ENCODE peak calls at places on chromosomes 11 and 22, in eight cellular contexts. D is stomach, I is GM12865, U is nephron progenitor cell, C is endothelial cell, E is fibroblast of lung, V is fibroblast of pulmonary artery, O is GM13977. G is an unnamed sample.

GRCh38 chr22:25765801-25766200 is 23.8 kb downstream of the MYO18B start:
- DNase-seq in E (no peak), V (no peak), O (no peak), D (no peak), I (no peak), U (no peak), C (no peak), G (no peak)

GRCh38 chr11:26278354-26278753 is 53.6 kb upstream of the ANO3 start:
- DNase-seq in D (no peak), E (no peak), V (no peak), C (no peak), U (no peak), O (no peak), I (no peak), G (no peak)

GRCh38 chr11:63274776-63275175 is 31.4 kb upstream of the SLC22A25 start:
- DNase-seq in D (no peak), C (no peak), O (no peak), I (no peak), V (no peak), E (no peak), U (no peak), G (no peak)

GRCh38 chr11:104594228-104594958 is 303.9 kb downstream of the CASP12 start:
- DNase-seq in U (no peak), V (no peak), C (no peak), I (no peak), O (no peak), D (no peak), E (no peak), G (no peak)

GRCh38 chr11:71999360-71999759 is 651 bp downstream of the IL18BP start:
- DNase-seq in D (peak; percentile 47), V (peak; percentile 57), O (no peak), C (no peak), U (no peak), I (no peak), E (peak; percentile 59), G (no peak)

GRCh38 chr11:122791836-122792235 is 46.5 kb upstream of the CRTAM start:
- DNase-seq in U (no peak), C (no peak), O (no peak), D (no peak), E (peak; percentile 71), V (peak; percentile 61), I (no peak), G (no peak)

GRCh38 chr11:6666302-6667183 is 10.9 kb upstream of the DCHS1 start:
- DNase-seq in C (no peak), V (no peak), O (no peak), U (no peak), E (no peak), I (no peak), D (no peak), G (no peak)

GRCh38 chr11:104076455-104076854 is 40.0 kb downstream of the DDI1 start:
- DNase-seq in D (no peak), U (no peak), C (no peak), V (no peak), E (no peak), I (no peak), O (no peak), G (no peak)

GRCh38 chr11:83092488-83093384 is 21.0 kb upstream of the RAB30 start:
- DNase-seq in C (no peak), I (no peak), V (no peak), U (peak; percentile 10), E (no peak), D (peak; percentile 78), O (no peak), G (no peak)

GRCh38 chr11:120137611-120138521 is at the start of gene TRIM29:
- DNase-seq in V (no peak), D (peak; percentile 37), O (no peak), U (no peak), I (no peak), C (peak; percentile 1), E (no peak), G (no peak)

GRCh38 chr11:73245461-73245860 is 26.7 kb upstream of the P2RY6 start:
- DNase-seq in E (no peak), U (no peak), C (no peak), D (no peak), V (no peak), O (no peak), I (no peak), G (no peak)

GRCh38 chr22:39434243-39434653 is 22.6 kb upstream of the MGAT3 start:
- DNase-seq in E (no peak), V (no peak), U (no peak), C (no peak), O (no peak), D (no peak), I (no peak), G (no peak)

GRCh38 chr22:32723632-32724031 is 77.9 kb upstream of the TIMP3 start:
- DNase-seq in I (peak; percentile 57), D (peak; percentile 34), V (peak; percentile 86), E (peak; percentile 96), U (no peak), O (peak; percentile 35), C (no peak), G (peak; percentile 80)

GRCh38 chr22:25485626-25486545 is 78.6 kb upstream of the GRK3 start:
- DNase-seq in E (no peak), I (peak; percentile 37), V (no peak), D (no peak), U (no peak), C (no peak), O (peak; percentile 34), G (no peak)

GRCh38 chr11:1168721-1169161 is 11.0 kb downstream of the MUC5AC start:
- DNase-seq in E (no peak), C (no peak), V (no peak), O (no peak), I (no peak), D (no peak), U (no peak), G (no peak)

GRCh38 chr11:11533751-11534150 is 88.1 kb downstream of the GALNT18 start:
- DNase-seq in V (no peak), U (no peak), D (no peak), O (no peak), I (no peak), C (no peak), E (no peak), G (no peak)

GRCh38 chr22:46159212-46159611 is 8.9 kb downstream of the PPARA start:
- DNase-seq in V (no peak), C (no peak), I (no peak), O (no peak), U (no peak), D (no peak), E (no peak), G (no peak)

GRCh38 chr22:31271485-31271884 is 20.8 kb downstream of the PIK3IP1 start:
- DNase-seq in D (no peak), C (no peak), E (no peak), U (no peak), O (no peak), V (no peak), I (no peak), G (no peak)

GRCh38 chr11:128146926-128147605 is 440.3 kb downstream of the ETS1 start:
- DNase-seq in C (no peak), I (no peak), E (peak; percentile 5), U (no peak), V (no peak), D (no peak), O (no peak), G (no peak)

GRCh38 chr22:44304354-44304753 is 8.4 kb downstream of the SHISAL1 start:
- DNase-seq in C (no peak), U (no peak), I (no peak), V (peak; percentile 25), O (no peak), E (no peak), D (no peak), G (peak; percentile 18)

DNA sequence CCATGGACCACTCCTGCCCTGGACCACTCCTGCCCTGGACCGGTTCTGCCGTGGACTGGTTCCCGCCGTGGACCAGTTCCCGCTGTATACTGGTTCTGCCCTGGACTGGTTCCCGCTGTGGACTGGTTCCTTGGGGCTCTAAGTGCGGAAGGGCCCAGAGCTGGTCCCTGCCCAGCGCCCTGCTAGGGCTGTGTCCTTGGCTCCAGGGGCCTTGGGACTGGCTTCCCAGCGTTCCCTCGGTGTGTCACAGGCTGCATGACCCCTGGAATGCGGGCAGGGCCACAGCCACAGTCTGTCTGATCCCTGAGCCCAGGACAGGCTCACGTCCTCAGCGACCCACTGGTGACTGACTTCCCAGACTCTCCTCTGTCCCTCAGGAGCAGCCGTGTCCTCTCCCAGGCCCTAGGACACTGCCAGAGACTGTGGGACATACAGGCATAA is 412.2 kb downstream of the TBC1D22A start:
- DNase-seq in V (no peak), E (no peak), D (no peak), I (no peak), O (no peak), U (no peak), C (no peak), G (no peak)
- TF ChIP-seq CTCF in V (no peak), E (no peak), D (no peak), I (no peak), O (no peak), U (no peak), C (no peak), G (no peak)

DNA sequence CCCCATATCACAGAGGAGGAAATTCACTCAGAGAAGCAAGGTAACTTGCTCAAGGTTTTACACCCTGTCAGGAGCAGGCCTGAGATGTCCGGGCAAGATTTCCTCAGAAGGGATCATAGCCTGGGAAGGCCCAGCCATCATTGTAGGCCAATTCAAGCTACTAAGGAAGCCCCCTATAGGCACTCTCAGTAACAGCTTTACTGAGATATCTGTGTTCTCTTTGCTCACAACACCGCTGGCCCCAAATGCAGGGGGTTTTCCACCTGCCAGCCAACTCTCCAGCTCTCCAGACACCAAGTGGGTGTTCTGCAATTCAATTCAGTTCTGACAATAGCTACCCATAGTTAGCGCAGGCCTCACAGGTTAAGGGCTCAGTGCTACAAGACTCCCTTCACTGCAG is 84.0 kb downstream of the SLC36A4 start:
- DNase-seq in O (no peak), D (no peak), V (no peak), C (no peak), E (no peak), I (no peak), U (no peak), G (no peak)
- TF ChIP-seq CTCF in O (no peak), D (no peak), V (no peak), C (no peak), E (no peak), I (no peak), U (no peak), G (no peak)

GRCh38 chr11:2395856-2396255 is 4.7 kb upstream of the TSSC4 start:
- DNase-seq in I (no peak), C (no peak), D (no peak), E (no peak), U (no peak), V (no peak), O (no peak), G (no peak)
- TF ChIP-seq CTCF in I (no peak), C (no peak), D (no peak), E (no peak), U (no peak), V (no peak), O (no peak), G (no peak)

GRCh38 chr11:36711104-36711825 is 113.2 kb upstream of the RAG2 start:
- DNase-seq in V (no peak), E (no peak), O (no peak), U (no peak), D (no peak), C (no peak), I (no peak), G (no peak)
- TF ChIP-seq CTCF in V (no peak), E (peak; percentile 3), O (peak; percentile 24), U (no peak), D (no peak), C (no peak), I (no peak), G (no peak)

G was measured in AG09309.